ENCODE peak calls at places on chromosomes 1 and 21, in six cellular contexts. Z, A, C, I, G and Q are unnamed samples.

GRCh38 chr1:70720133-70720920 is 309.3 kb downstream of the CTH start:
- DNase-seq in C (no peak), Z (no peak), G (peak), I (no peak), A (no peak), Q (no peak)

GRCh38 chr1:70090875-70091274 is 114.5 kb downstream of the LRRC40 start:
- DNase-seq in A (no peak), C (no peak), G (peak), Z (no peak), I (peak), Q (no peak)

GRCh38 chr21:42151148-42152074 is 67.5 kb upstream of the ABCG1 start:
- DNase-seq in Z (no peak), I (no peak), A (no peak), C (no peak), G (no peak), Q (no peak)

GRCh38 chr1:24795236-24795635 is 50.0 kb downstream of the CLIC4 start:
- DNase-seq in C (no peak), A (no peak), I (peak), G (peak), Z (no peak), Q (no peak)

GRCh38 chr1:156912861-156913808 is 7.3 kb upstream of the LRRC71 start:
- DNase-seq in Z (no peak), I (peak), C (no peak), A (peak), G (no peak), Q (no peak)

GRCh38 chr1:16015960-16016901 is 1.6 kb downstream of the HSPB7 start:
- DNase-seq in A (peak), Z (no peak), C (no peak), I (no peak), G (no peak), Q (no peak)

GRCh38 chr1:81803423-81804103 is 2.8 kb downstream of the ADGRL2 start:
- DNase-seq in I (peak), G (no peak), A (no peak), Z (peak), C (no peak), Q (peak)

GRCh38 chr1:118101445-118101844 is 83.6 kb downstream of the SPAG17 start:
- DNase-seq in Z (peak), C (no peak), I (no peak), A (no peak), G (peak), Q (no peak)

GRCh38 chr1:43302226-43302625 is 1.4 kb downstream of the TIE1 start:
- DNase-seq in C (no peak), A (no peak), I (no peak), G (no peak), Z (no peak), Q (no peak)

GRCh38 chr1:206890125-206890637 is 7.1 kb upstream of the IL24 start:
- DNase-seq in I (peak), A (no peak), Z (no peak), C (no peak), G (peak), Q (no peak)

GRCh38 chr21:42988234-42988965 is 14.0 kb downstream of the PKNOX1 start:
- DNase-seq in G (peak), I (peak), Z (no peak), C (no peak), A (no peak), Q (no peak)

GRCh38 chr1:53046930-53047329 is 15.1 kb upstream of the PODN start:
- DNase-seq in C (no peak), Z (peak), I (peak), A (no peak), G (peak), Q (no peak)

GRCh38 chr1:112925015-112925414 is 31.0 kb downstream of the SLC16A1 start:
- DNase-seq in I (no peak), A (no peak), C (no peak), G (no peak), Z (no peak), Q (no peak)

GRCh38 chr1:41900611-41901444 is 17.9 kb downstream of the HIVEP3 start:
- DNase-seq in I (peak), G (peak), C (no peak), Z (no peak), A (no peak), Q (no peak)

GRCh38 chr1:148318123-148318899 is 164.8 kb downstream of the PPIAL4G start:
- DNase-seq in Z (no peak), G (no peak), C (peak), I (peak), A (no peak), Q (no peak)

GRCh38 chr1:180571832-180572636 is 13.3 kb downstream of the OVAAL start:
- DNase-seq in C (no peak), Z (no peak), G (no peak), A (no peak), I (no peak), Q (no peak)

GRCh38 chr1:231334079-231334666 is 3.5 kb downstream of the EXOC8 start:
- DNase-seq in C (no peak), Z (no peak), A (no peak), G (no peak), I (no peak), Q (no peak)

GRCh38 chr1:235872270-235872669 is 5.6 kb upstream of the LYST start:
- DNase-seq in A (no peak), G (no peak), Z (no peak), C (no peak), I (no peak), Q (no peak)

DNA sequence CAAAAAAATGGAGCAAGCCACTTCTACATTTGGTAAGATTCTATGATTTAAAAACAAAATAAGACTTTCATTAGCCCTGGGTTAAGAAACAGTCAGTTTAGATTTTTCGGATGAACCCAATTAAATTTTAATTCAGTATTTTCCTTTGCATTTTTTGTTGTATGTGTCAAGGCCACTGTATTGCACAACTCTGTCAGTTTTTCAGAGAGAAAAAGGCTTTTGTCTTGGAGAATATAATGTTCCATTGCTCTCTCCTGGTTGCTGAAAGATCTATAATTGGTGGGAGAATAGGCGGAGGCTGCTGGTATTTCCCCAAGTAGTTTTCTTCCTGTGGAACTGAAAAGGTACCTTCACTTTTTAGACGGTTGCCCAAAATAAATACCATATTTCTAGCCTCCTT is 84.6 kb downstream of the NEGR1 start:
- DNase-seq in I (peak), Z (no peak), C (no peak), G (peak), A (no peak), Q (no peak)
- TF ChIP-seq CTCF in I (no peak), Z (no peak), C (no peak), G (no peak), A (no peak), Q (no peak)

GRCh38 chr1:38142606-38143005 is 96.0 kb upstream of the POU3F1 start:
- DNase-seq in G (no peak), Z (peak), A (no peak), C (no peak), I (no peak), Q (no peak)

GRCh38 chr1:38137164-38137563 is 90.6 kb upstream of the POU3F1 start:
- DNase-seq in G (no peak), C (no peak), Z (no peak), A (no peak), I (no peak), Q (no peak)

GRCh38 chr1:38138498-38139233 is 92.1 kb upstream of the POU3F1 start:
- DNase-seq in C (no peak), I (peak), G (peak), A (no peak), Z (peak), Q (no peak)

GRCh38 chr1:38141483-38141882 is 94.9 kb upstream of the POU3F1 start:
- DNase-seq in A (no peak), Z (no peak), G (no peak), I (no peak), C (no peak), Q (no peak)

GRCh38 chr1:38140025-38140487 is 93.5 kb upstream of the POU3F1 start:
- DNase-seq in A (no peak), G (no peak), C (no peak), Z (peak), I (peak), Q (no peak)
- TF ChIP-seq CTCF in A (no peak), G (no peak), C (no peak), Z (no peak), I (no peak), Q (no peak)

DNA sequence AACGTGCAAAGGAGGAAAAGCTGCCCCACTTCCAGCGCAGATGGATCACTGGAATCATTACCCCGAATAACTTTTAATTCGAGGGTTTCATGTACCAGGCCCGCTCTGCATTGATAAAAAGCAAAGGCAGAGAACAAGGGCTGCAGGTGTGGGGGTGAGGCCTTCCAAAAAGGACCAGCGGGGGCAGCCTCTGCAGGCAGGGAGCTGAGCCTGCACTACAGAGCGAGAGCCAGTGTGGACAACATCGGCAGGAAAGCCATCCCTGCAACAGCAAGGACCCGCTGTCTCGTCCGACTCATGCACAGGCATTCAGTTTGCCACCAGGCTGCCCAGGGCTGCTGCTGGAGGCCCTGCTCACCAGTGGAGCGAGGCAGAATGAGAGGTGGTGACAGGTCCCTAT is 27.1 kb upstream of the AJAP1 start:
- DNase-seq in Z (no peak), G (no peak), A (no peak), I (no peak), C (no peak), Q (no peak)
- TF ChIP-seq CTCF in Z (no peak), G (no peak), A (no peak), I (no peak), C (no peak), Q (no peak)

DNA sequence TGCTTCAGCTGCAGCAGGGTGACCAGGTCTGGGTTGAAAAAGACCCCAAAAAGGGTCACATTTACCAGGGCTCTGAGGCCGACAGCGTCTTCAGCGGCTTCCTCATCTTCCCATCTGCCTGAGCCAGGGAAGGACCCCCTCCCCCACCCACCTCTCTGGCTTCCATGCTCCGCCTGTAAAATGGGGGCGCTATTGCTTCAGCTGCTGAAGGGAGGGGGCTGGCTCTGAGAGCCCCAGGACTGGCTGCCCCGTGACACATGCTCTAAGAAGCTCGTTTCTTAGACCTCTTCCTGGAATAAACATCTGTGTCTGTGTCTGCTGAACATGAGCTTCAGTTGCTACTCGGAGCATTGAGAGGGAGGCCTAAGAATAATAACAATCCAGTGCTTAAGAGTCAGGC is 2.9 kb downstream of the C1QA start:
- DNase-seq in A (no peak), G (peak), Z (no peak), C (no peak), I (peak), Q (no peak)
- TF ChIP-seq CTCF in A (no peak), G (no peak), Z (no peak), C (no peak), I (no peak), Q (no peak)

DNA sequence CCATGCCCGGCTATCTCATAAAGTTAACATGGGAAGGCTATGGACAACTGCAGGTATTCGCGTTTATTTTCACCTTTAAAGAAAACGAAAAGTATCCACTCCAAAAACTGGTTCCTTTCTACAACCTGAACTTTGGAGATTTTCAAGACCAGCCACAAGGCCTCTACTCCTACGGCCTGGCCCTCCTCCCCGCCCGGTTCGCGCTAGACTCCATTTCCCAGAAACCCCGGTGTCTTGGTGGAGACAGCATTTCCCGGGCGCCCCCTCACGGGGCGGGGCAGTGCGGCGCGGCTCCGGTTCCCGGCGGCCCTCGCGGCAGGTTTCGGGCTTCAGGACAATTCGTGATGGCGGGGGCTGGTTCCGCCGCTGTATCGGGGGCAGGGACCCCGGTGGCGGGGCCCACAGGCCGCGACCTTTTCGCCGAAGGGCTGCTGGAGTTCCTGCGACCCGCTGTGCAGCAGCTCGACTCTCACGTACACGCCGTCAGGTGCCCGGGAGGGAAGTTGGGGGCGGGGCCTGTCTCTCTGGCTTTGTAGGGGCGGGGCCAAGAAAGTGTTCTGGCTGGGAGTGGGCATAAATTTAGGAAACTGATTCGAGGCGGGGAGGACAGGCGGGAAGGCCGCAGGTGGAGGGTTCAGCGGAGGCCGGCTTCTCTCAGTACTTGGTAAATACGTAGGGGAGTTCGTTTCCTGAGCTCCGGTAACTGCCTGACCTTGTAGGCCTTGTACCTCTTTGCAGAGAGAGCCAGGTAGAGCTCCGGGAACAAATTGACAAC is at the start of gene SNAPIN:
- DNase-seq in Z (peak), A (peak), C (peak), I (peak), G (peak), Q (peak)
- TF ChIP-seq CTCF in Z (peak), A (peak), C (no peak), I (no peak), G (no peak), Q (peak)

DNA sequence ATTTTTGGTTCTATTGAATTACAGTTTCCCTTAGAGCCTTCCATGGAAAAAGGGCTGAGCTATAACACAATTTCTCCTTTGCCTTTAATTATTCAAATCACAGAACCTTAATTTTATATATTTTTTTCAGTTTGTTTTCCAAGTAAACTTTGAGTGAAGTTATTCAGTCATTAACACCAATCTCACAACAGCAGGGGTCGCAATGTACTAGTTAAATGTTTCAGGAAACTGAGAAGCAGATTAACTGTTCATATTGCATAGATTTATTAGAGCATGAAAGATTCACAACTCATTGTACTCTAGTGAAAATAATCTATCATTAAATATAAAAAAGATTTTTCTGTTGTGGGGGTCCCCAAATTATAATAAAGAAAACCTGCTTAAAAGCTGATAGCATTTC is 64.1 kb downstream of the KIFAP3 start:
- DNase-seq in C (no peak), A (no peak), Z (peak), G (peak), I (peak), Q (peak)
- TF ChIP-seq CTCF in C (no peak), A (peak), Z (peak), G (peak), I (peak), Q (peak)

DNA sequence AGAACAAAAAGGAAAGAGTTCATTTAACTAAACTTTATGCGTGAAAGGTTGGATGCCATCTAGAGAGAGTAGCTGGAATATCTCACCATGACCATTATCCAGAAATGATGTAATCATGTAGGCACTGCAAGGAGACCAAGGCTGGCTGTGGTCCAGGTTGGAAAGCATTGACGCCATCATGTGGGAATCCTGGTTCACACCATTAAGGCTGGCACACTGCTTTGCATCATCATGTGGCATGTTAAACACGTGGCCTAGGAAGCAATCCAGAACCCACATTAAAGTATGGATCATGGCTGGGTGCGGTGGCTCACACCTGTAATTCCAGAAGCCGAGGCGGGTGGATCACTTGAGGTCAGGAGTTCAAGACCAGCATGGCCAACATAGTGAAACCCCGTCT is 4.3 kb downstream of the ADAMTS1 start:
- DNase-seq in A (peak), I (peak), Z (peak), C (no peak), G (peak), Q (no peak)
- TF ChIP-seq CTCF in A (no peak), I (no peak), Z (no peak), C (no peak), G (peak), Q (no peak)